ENCODE peak calls at places on chromosomes 6 and 20, in ten cellular contexts. G, X, S, R, P, H, D, O, Y and F are unnamed samples.

GRCh38 chr20:22768779-22769178 is 184.4 kb upstream of the FOXA2 start:
- DNase-seq in G (no peak), X (peak; percentile 14), S (peak; percentile 30), R (no peak), P (no peak), H (no peak), D (peak; percentile 74), O (peak; percentile 57), Y (no peak), F (no peak)

GRCh38 chr6:18264338-18265098 is at the start of gene DEK:
- DNase-seq in G (peak; percentile 58), X (peak; percentile 94), S (peak; percentile 95), R (peak; percentile 68), P (peak; percentile 88), H (peak; percentile 78), D (peak; percentile 80), O (peak; percentile 91), Y (peak; percentile 95), F (peak; percentile 87)

GRCh38 chr6:14316911-14317535 is 199.5 kb downstream of the CD83 start:
- DNase-seq in G (no peak), X (no peak), S (peak; percentile 24), R (no peak), P (peak; percentile 58), H (no peak), D (peak; percentile 26), O (peak; percentile 52), Y (peak; percentile 71), F (no peak)

GRCh38 chr6:97437087-97437486 is 154.1 kb upstream of the MMS22L start:
- DNase-seq in G (peak; percentile 19), X (peak; percentile 62), S (peak; percentile 54), R (no peak), P (no peak), H (peak; percentile 22), D (peak; percentile 46), O (peak; percentile 59), Y (no peak), F (no peak)

GRCh38 chr6:36949636-36950035 is 4.9 kb upstream of the PI16 start:
- DNase-seq in G (no peak), X (peak; percentile 55), S (no peak), R (no peak), P (no peak), H (peak; percentile 72), D (peak; percentile 75), O (no peak), Y (no peak), F (no peak)

GRCh38 chr6:3653528-3654070 is 97.9 kb downstream of the PXDC1 start:
- DNase-seq in G (no peak), X (no peak), S (no peak), R (no peak), P (no peak), H (no peak), D (no peak), O (no peak), Y (no peak), F (no peak)

GRCh38 chr6:53293691-53294090 is 55.1 kb downstream of the ELOVL5 start:
- DNase-seq in G (no peak), X (no peak), S (no peak), R (no peak), P (no peak), H (no peak), D (no peak), O (no peak), Y (no peak), F (no peak)

GRCh38 chr20:62160876-62161275 is 17.3 kb downstream of the SS18L1 start:
- DNase-seq in G (no peak), X (no peak), S (no peak), R (no peak), P (no peak), H (no peak), D (no peak), O (no peak), Y (no peak), F (no peak)

GRCh38 chr6:5082487-5083306 is 2.4 kb upstream of the PPP1R3G start:
- DNase-seq in G (peak; percentile 10), X (peak; percentile 94), S (no peak), R (no peak), P (no peak), H (peak; percentile 83), D (peak; percentile 98), O (peak; percentile 57), Y (no peak), F (no peak)

GRCh38 chr20:44936510-44936909 is 23.7 kb downstream of the TOMM34 start:
- DNase-seq in G (no peak), X (no peak), S (no peak), R (no peak), P (no peak), H (no peak), D (no peak), O (no peak), Y (no peak), F (no peak)

GRCh38 chr20:8132632-8133587 is 844 bp downstream of the PLCB1 start:
- DNase-seq in G (no peak), X (peak; percentile 64), S (peak; percentile 44), R (no peak), P (peak; percentile 66), H (peak; percentile 40), D (no peak), O (no peak), Y (peak; percentile 66), F (peak; percentile 42)

GRCh38 chr6:111263837-111264236 is 176.5 kb downstream of the SLC16A10 start:
- DNase-seq in G (peak; percentile 37), X (peak; percentile 89), S (no peak), R (no peak), P (no peak), H (peak; percentile 81), D (peak; percentile 73), O (no peak), Y (no peak), F (no peak)

GRCh38 chr6:111711989-111712388 is 106.3 kb upstream of the TRAF3IP2 start:
- DNase-seq in G (no peak), X (no peak), S (no peak), R (no peak), P (no peak), H (no peak), D (no peak), O (no peak), Y (no peak), F (no peak)

GRCh38 chr20:41205313-41205712 is 68.0 kb downstream of the PLCG1 start:
- DNase-seq in G (no peak), X (no peak), S (no peak), R (no peak), P (no peak), H (peak; percentile 50), D (no peak), O (no peak), Y (no peak), F (no peak)

GRCh38 chr20:63070771-63071540 is 64.2 kb upstream of the BHLHE23 start:
- DNase-seq in G (no peak), X (no peak), S (no peak), R (no peak), P (no peak), H (no peak), D (no peak), O (no peak), Y (no peak), F (no peak)

GRCh38 chr6:155388546-155388945 is 67.1 kb downstream of the NOX3 start:
- DNase-seq in G (no peak), X (no peak), S (no peak), R (no peak), P (no peak), H (no peak), D (no peak), O (no peak), Y (no peak), F (no peak)

DNA sequence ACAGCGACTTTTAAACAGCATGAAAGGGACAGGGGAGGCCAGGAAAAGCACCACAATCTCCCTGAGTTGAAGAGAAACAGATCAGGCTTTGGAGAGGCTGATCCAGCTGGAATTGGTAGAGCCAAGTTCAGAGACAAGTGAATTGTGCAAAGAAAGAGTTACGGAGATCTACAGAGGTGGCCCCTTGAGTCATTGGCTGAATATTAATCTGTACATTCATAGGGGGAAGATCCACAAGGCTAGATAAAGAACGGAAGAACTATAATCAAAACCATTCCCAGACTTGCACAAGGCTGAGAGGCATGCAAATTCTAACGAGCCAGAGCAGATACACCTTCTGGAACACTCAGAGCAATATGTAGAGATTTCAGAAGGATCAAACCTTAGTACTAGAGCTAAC is 14.2 kb upstream of the FOXQ1 start:
- DNase-seq in G (no peak), X (peak; percentile 86), S (no peak), R (no peak), P (no peak), H (peak; percentile 15), D (no peak), O (no peak), Y (no peak), F (no peak)
- H3K27ac ChIP-seq in G (no peak overlapping the region), X (no peak overlapping the region), S (no peak overlapping the region), R (no peak overlapping the region), P (no peak overlapping the region), H (no peak overlapping the region), D (no peak overlapping the region), O (no peak overlapping the region), Y (no peak overlapping the region), F (no peak overlapping the region)

GRCh38 chr6:34663887-34664269 is 32.7 kb downstream of the ILRUN start:
- DNase-seq in G (no peak), X (peak; percentile 39), S (no peak), R (no peak), P (no peak), H (peak; percentile 20), D (no peak), O (peak; percentile 46), Y (no peak), F (no peak)
- H3K9ac ChIP-seq in G (no peak overlapping the region), X (peak overlapping the region; percentile 28), S (no peak overlapping the region), R (no peak overlapping the region), P (no peak overlapping the region), H (no peak overlapping the region), D (peak overlapping the region; percentile 36), O (no peak overlapping the region), Y (no peak overlapping the region), F (no peak overlapping the region)

GRCh38 chr6:109878291-109878690 is 99.8 kb upstream of the GPR6 start:
- DNase-seq in G (no peak), X (no peak), S (no peak), R (no peak), P (no peak), H (no peak), D (no peak), O (no peak), Y (no peak), F (no peak)
- H3K27ac ChIP-seq in G (no peak overlapping the region), X (no peak overlapping the region), S (no peak overlapping the region), R (no peak overlapping the region), P (no peak overlapping the region), H (no peak overlapping the region), D (no peak overlapping the region), O (no peak overlapping the region), Y (no peak overlapping the region), F (no peak overlapping the region)

DNA sequence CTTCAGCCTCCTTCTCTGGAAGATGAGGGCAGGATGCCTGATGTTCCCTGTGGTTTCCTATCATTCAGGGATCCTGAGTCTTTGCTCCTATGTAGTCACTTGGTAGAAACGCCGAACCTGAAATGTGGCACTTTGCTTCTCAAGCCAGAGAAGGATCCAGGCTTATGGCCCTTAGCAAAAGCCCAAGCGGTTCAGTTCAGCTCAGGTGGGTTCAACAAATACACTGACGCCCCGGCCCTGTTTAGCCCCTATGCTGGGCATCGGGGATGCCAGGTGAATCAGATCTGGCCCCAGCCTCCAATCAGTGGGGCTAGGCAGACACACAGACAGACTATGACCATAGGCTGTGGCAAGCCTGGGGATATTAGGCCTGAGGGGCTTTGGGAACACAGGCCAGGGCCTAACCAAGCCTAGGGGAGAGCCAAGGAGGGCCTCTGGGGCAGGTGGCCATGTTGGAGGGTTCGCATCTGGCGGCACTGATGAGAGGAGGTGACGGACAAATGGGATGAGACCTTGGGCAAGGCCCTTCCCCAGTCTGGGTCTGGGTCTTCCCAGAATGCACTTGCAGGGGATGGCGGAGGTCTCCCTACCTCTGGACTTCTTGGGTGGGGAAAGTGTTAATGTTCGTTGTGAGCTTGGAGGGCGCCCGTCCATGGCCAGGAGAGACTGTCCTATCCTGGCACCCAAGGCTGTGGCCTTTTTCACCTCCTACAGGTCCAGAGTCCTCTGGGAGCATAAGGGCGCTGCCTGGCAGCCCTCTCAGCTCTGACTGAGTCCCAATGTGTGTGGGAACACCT is 17.6 kb upstream of the SRC start:
- DNase-seq in G (no peak), X (peak; percentile 57), S (no peak), R (no peak), P (no peak), H (no peak), D (no peak), O (no peak), Y (no peak), F (no peak)
- H3K9ac ChIP-seq in G (no peak overlapping the region), X (peak overlapping the region; percentile 76), S (no peak overlapping the region), R (no peak overlapping the region), P (no peak overlapping the region), H (no peak overlapping the region), D (no peak overlapping the region), O (no peak overlapping the region), Y (no peak overlapping the region), F (no peak overlapping the region)